ENCODE peak calls at places on chromosomes 3 and 15, in eight cellular contexts. One of them, this sample, is unnamed.

GRCh38 chr3:184514151-184514490 is 47.5 kb upstream of the EPHB3 start:
- DNase-seq in left lung: no peak
- DNase-seq in AG10803: no peak
- DNase-seq in sigmoid colon: no peak
- DNase-seq in Calu3: no peak
- DNase-seq in psoas muscle: no peak
- DNase-seq in heart right ventricle: no peak
- DNase-seq in cardiac muscle cell: no peak
- DNase-seq in this sample: no peak

GRCh38 chr15:31306036-31306425 is 20.6 kb upstream of the KLF13 start:
- DNase-seq in Calu3: no peak
- DNase-seq in sigmoid colon: peak; percentile 45
- DNase-seq in AG10803: no peak
- DNase-seq in heart right ventricle: no peak
- DNase-seq in psoas muscle: no peak
- DNase-seq in cardiac muscle cell: no peak
- DNase-seq in left lung: peak; percentile 69
- DNase-seq in this sample: no peak

GRCh38 chr3:16990163-16990562 is 105.4 kb downstream of the PLCL2 start:
- DNase-seq in sigmoid colon: no peak
- DNase-seq in psoas muscle: no peak
- DNase-seq in cardiac muscle cell: no peak
- DNase-seq in left lung: no peak
- DNase-seq in heart right ventricle: no peak
- DNase-seq in AG10803: no peak
- DNase-seq in Calu3: no peak
- DNase-seq in this sample: no peak

GRCh38 chr15:65411470-65412071 is 11.2 kb downstream of the IGDCC4 start:
- DNase-seq in sigmoid colon: no peak
- DNase-seq in left lung: no peak
- DNase-seq in psoas muscle: no peak
- DNase-seq in heart right ventricle: no peak
- DNase-seq in Calu3: no peak
- DNase-seq in AG10803: peak; percentile 25
- DNase-seq in cardiac muscle cell: no peak
- DNase-seq in this sample: no peak

GRCh38 chr3:31523543-31523942 is 9.2 kb upstream of the STT3B start:
- DNase-seq in left lung: no peak
- DNase-seq in psoas muscle: no peak
- DNase-seq in cardiac muscle cell: no peak
- DNase-seq in sigmoid colon: no peak
- DNase-seq in Calu3: no peak
- DNase-seq in heart right ventricle: no peak
- DNase-seq in AG10803: no peak
- DNase-seq in this sample: no peak

GRCh38 chr3:38131621-38132369 is 5.1 kb downstream of the ACAA1 start:
- DNase-seq in left lung: no peak
- DNase-seq in cardiac muscle cell: peak; percentile 59
- DNase-seq in AG10803: peak; percentile 20
- DNase-seq in sigmoid colon: no peak
- DNase-seq in heart right ventricle: no peak
- DNase-seq in psoas muscle: no peak
- DNase-seq in Calu3: no peak
- DNase-seq in this sample: no peak

GRCh38 chr3:126952983-126953660 is 29.8 kb upstream of the PLXNA1 start:
- DNase-seq in AG10803: no peak
- DNase-seq in sigmoid colon: peak; percentile 47
- DNase-seq in heart right ventricle: no peak
- DNase-seq in left lung: peak; percentile 35
- DNase-seq in psoas muscle: no peak
- DNase-seq in Calu3: no peak
- DNase-seq in cardiac muscle cell: no peak
- DNase-seq in this sample: no peak

GRCh38 chr3:170421147-170421641 is 2.5 kb downstream of the CLDN11 start:
- DNase-seq in cardiac muscle cell: peak; percentile 22
- DNase-seq in sigmoid colon: no peak
- DNase-seq in Calu3: no peak
- DNase-seq in left lung: no peak
- DNase-seq in AG10803: peak; percentile 51
- DNase-seq in psoas muscle: peak; percentile 21
- DNase-seq in heart right ventricle: no peak
- DNase-seq in this sample: no peak

GRCh38 chr3:128278761-128279593 is 125.7 kb downstream of the EEFSEC start:
- DNase-seq in left lung: peak; percentile 85
- DNase-seq in sigmoid colon: peak; percentile 87
- DNase-seq in Calu3: no peak
- DNase-seq in AG10803: peak; percentile 90
- DNase-seq in psoas muscle: peak; percentile 66
- DNase-seq in heart right ventricle: peak; percentile 78
- DNase-seq in cardiac muscle cell: peak; percentile 30
- DNase-seq in this sample: no peak

GRCh38 chr3:55486857-55487375 is at the start of gene WNT5A:
- DNase-seq in Calu3: no peak
- DNase-seq in left lung: peak; percentile 86
- DNase-seq in psoas muscle: peak; percentile 39
- DNase-seq in AG10803: peak; percentile 62
- DNase-seq in sigmoid colon: peak; percentile 67
- DNase-seq in heart right ventricle: peak; percentile 47
- DNase-seq in cardiac muscle cell: peak; percentile 78
- DNase-seq in this sample: no peak

GRCh38 chr3:64945171-64945684 is 257.4 kb upstream of the ADAMTS9 start:
- DNase-seq in Calu3: no peak
- DNase-seq in left lung: no peak
- DNase-seq in cardiac muscle cell: peak; percentile 35
- DNase-seq in psoas muscle: no peak
- DNase-seq in AG10803: no peak
- DNase-seq in sigmoid colon: no peak
- DNase-seq in heart right ventricle: no peak
- DNase-seq in this sample: no peak

GRCh38 chr3:196942915-196943277 is 568 bp upstream of the NCBP2 start:
- DNase-seq in cardiac muscle cell: peak; percentile 28
- DNase-seq in psoas muscle: peak; percentile 39
- DNase-seq in AG10803: no peak
- DNase-seq in left lung: no peak
- DNase-seq in sigmoid colon: no peak
- DNase-seq in Calu3: peak; percentile 13
- DNase-seq in heart right ventricle: no peak
- DNase-seq in this sample: no peak

GRCh38 chr3:177135841-177136492 is 61.3 kb downstream of the TBL1XR1 start:
- DNase-seq in cardiac muscle cell: no peak
- DNase-seq in heart right ventricle: no peak
- DNase-seq in Calu3: no peak
- DNase-seq in sigmoid colon: no peak
- DNase-seq in psoas muscle: no peak
- DNase-seq in AG10803: no peak
- DNase-seq in left lung: no peak
- DNase-seq in this sample: no peak

GRCh38 chr15:26069204-26069603 is 206.1 kb upstream of the ATP10A start:
- DNase-seq in Calu3: no peak
- DNase-seq in psoas muscle: no peak
- DNase-seq in heart right ventricle: no peak
- DNase-seq in left lung: no peak
- DNase-seq in AG10803: no peak
- DNase-seq in cardiac muscle cell: no peak
- DNase-seq in sigmoid colon: no peak
- DNase-seq in this sample: no peak

GRCh38 chr15:95448531-95449210 is 881.8 kb upstream of the NR2F2 start:
- DNase-seq in heart right ventricle: no peak
- DNase-seq in sigmoid colon: no peak
- DNase-seq in left lung: no peak
- DNase-seq in cardiac muscle cell: no peak
- DNase-seq in Calu3: no peak
- DNase-seq in AG10803: peak; percentile 21
- DNase-seq in psoas muscle: no peak
- DNase-seq in this sample: no peak

DNA sequence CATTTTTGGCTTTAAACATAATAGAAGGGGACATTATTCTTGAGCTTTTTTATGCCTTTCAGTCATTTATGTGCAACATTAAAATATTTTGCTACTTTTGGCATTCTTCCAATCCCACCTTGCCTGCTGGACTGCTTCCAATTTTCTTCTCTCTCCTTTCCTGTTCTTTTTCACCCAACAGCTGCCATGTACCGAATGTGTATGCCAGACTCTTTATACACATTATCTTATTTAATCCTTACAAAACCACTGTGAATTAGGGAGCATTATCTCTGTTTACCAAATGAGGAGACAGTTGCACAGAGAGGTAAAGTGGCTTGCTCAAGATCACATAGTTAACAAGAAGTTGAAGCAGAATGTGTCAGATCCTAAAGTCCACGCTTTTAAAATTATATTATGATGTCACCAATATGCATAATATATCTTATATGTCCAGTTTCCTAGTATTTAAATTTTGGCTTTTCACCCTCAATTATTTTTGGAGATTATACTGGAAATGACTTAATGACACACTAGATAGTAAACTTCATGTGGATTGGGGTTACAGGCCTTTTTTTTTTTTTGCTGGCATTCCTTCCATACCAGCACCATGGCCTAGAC is 231.5 kb downstream of the THRB start:
- DNase-seq in left lung: no peak
- DNase-seq in cardiac muscle cell: no peak
- DNase-seq in sigmoid colon: no peak
- DNase-seq in AG10803: no peak
- DNase-seq in psoas muscle: no peak
- DNase-seq in heart right ventricle: no peak
- DNase-seq in Calu3: no peak
- DNase-seq in this sample: no peak
- TF ChIP-seq CTCF in left lung: no peak
- TF ChIP-seq CTCF in cardiac muscle cell: no peak
- TF ChIP-seq CTCF in sigmoid colon: no peak
- TF ChIP-seq CTCF in AG10803: no peak
- TF ChIP-seq CTCF in psoas muscle: no peak
- TF ChIP-seq CTCF in heart right ventricle: no peak
- TF ChIP-seq CTCF in Calu3: no peak
- TF ChIP-seq CTCF in this sample: no peak

DNA sequence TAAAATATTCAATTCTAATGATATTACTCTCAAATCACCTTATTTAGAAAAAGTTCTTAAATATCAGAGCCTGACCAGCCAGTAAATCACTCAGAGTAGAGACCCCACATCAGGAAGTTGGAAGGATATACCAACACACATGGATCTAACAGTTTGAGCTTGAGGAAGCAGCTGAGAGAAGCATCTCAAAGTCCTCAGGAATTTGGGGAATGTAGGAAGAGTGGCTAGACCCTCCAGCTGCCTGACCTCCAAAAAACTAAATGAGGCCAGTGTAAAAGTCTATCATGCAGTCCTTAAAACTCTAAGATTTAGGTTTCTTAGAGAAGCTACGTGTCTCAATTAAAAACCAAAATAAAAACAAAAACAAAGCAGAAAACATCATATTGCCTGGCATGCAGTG is 55.4 kb downstream of the SETD2 start:
- DNase-seq in AG10803: peak; percentile 62
- DNase-seq in heart right ventricle: no peak
- DNase-seq in cardiac muscle cell: no peak
- DNase-seq in sigmoid colon: no peak
- DNase-seq in Calu3: no peak
- DNase-seq in psoas muscle: no peak
- DNase-seq in left lung: no peak
- DNase-seq in this sample: no peak
- TF ChIP-seq CTCF in AG10803: no peak
- TF ChIP-seq CTCF in heart right ventricle: no peak
- TF ChIP-seq CTCF in cardiac muscle cell: no peak
- TF ChIP-seq CTCF in sigmoid colon: no peak
- TF ChIP-seq CTCF in Calu3: no peak
- TF ChIP-seq CTCF in psoas muscle: no peak
- TF ChIP-seq CTCF in left lung: no peak
- TF ChIP-seq CTCF in this sample: no peak

GRCh38 chr15:98647026-98647773 is 1.1 kb upstream of the IGF1R start:
- DNase-seq in psoas muscle: peak; percentile 72
- DNase-seq in sigmoid colon: peak; percentile 89
- DNase-seq in AG10803: peak; percentile 33
- DNase-seq in Calu3: peak; percentile 90
- DNase-seq in heart right ventricle: peak; percentile 74
- DNase-seq in left lung: peak; percentile 91
- DNase-seq in cardiac muscle cell: peak; percentile 92
- DNase-seq in this sample: peak; percentile 69
- TF ChIP-seq CTCF in psoas muscle: peak; percentile 82
- TF ChIP-seq CTCF in sigmoid colon: peak; percentile 64
- TF ChIP-seq CTCF in AG10803: no peak
- TF ChIP-seq CTCF in Calu3: peak; percentile 69
- TF ChIP-seq CTCF in heart right ventricle: peak; percentile 76
- TF ChIP-seq CTCF in left lung: peak; percentile 59
- TF ChIP-seq CTCF in cardiac muscle cell: no peak
- TF ChIP-seq CTCF in this sample: peak; percentile 61

GRCh38 chr15:29613951-29614382 is 208.3 kb downstream of the TJP1 start:
- DNase-seq in Calu3: no peak
- DNase-seq in sigmoid colon: no peak
- DNase-seq in left lung: no peak
- DNase-seq in cardiac muscle cell: no peak
- DNase-seq in psoas muscle: no peak
- DNase-seq in AG10803: no peak
- DNase-seq in heart right ventricle: no peak
- DNase-seq in this sample: no peak
- TF ChIP-seq CTCF in Calu3: no peak
- TF ChIP-seq CTCF in sigmoid colon: no peak
- TF ChIP-seq CTCF in left lung: no peak
- TF ChIP-seq CTCF in cardiac muscle cell: no peak
- TF ChIP-seq CTCF in psoas muscle: no peak
- TF ChIP-seq CTCF in AG10803: no peak
- TF ChIP-seq CTCF in heart right ventricle: no peak
- TF ChIP-seq CTCF in this sample: no peak

GRCh38 chr3:106570426-106570825 is 701.6 kb upstream of the CBLB start:
- DNase-seq in heart right ventricle: no peak
- DNase-seq in cardiac muscle cell: no peak
- DNase-seq in Calu3: no peak
- DNase-seq in psoas muscle: no peak
- DNase-seq in sigmoid colon: no peak
- DNase-seq in left lung: no peak
- DNase-seq in AG10803: no peak
- DNase-seq in this sample: no peak

GRCh38 chr3:106560451-106560966 is 691.7 kb upstream of the CBLB start:
- DNase-seq in heart right ventricle: no peak
- DNase-seq in cardiac muscle cell: no peak
- DNase-seq in Calu3: no peak
- DNase-seq in sigmoid colon: no peak
- DNase-seq in psoas muscle: no peak
- DNase-seq in AG10803: peak; percentile 95
- DNase-seq in left lung: no peak
- DNase-seq in this sample: no peak

DNA sequence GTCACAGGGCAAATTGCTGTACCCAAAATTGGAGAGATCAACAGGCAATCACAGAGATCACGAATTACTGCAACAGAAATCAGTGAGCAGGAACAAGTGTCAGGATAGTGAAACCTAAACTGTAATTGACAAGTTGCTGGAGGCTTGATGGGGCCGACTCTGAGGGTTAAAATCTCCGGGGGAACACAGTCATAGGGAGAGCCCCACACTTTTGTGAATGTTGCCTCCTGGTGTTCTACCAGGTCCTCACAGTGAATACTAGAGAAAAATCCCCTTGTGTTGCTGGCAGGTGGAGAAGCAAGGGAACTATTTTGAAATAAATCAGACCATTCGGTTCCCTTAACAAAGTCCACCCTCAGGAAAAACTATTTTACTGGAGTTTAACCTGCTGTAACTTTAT is 697.5 kb upstream of the CBLB start:
- DNase-seq in psoas muscle: no peak
- DNase-seq in cardiac muscle cell: no peak
- DNase-seq in heart right ventricle: no peak
- DNase-seq in left lung: no peak
- DNase-seq in Calu3: peak; percentile 10
- DNase-seq in sigmoid colon: no peak
- DNase-seq in AG10803: no peak
- DNase-seq in this sample: no peak
- TF ChIP-seq CTCF in psoas muscle: no peak
- TF ChIP-seq CTCF in cardiac muscle cell: peak; percentile 6
- TF ChIP-seq CTCF in heart right ventricle: no peak
- TF ChIP-seq CTCF in left lung: no peak
- TF ChIP-seq CTCF in Calu3: no peak
- TF ChIP-seq CTCF in sigmoid colon: no peak
- TF ChIP-seq CTCF in AG10803: no peak
- TF ChIP-seq CTCF in this sample: no peak